ENCODE peak calls at places on chromosomes 13 and 19, in seven cellular contexts. A, W, H, E, O, R and F are unnamed samples.

GRCh38 chr13:61880576-61881283 is 465.1 kb upstream of the PCDH20 start:
- DNase-seq in A (no peak), W (no peak), H (no peak), E (no peak), O (no peak), R (no peak), F (no peak)

GRCh38 chr13:111597041-111598017 is 276.9 kb downstream of the TEX29 start:
- DNase-seq in A (no peak), W (no peak), H (no peak), E (no peak), O (no peak), R (no peak), F (no peak)

GRCh38 chr13:70814684-70815083 is 706.4 kb upstream of the KLHL1 start:
- DNase-seq in A (no peak), W (no peak), H (no peak), E (no peak), O (no peak), R (no peak), F (no peak)

GRCh38 chr13:113980489-113981064 is 6.7 kb upstream of the C13orf46 start:
- DNase-seq in A (no peak), W (no peak), H (no peak), E (no peak), O (no peak), R (no peak), F (no peak)

GRCh38 chr13:44519642-44520041 is 56.5 kb downstream of the TSC22D1 start:
- DNase-seq in A (no peak), W (no peak), H (no peak), E (no peak), O (no peak), R (no peak), F (no peak)

GRCh38 chr13:37534181-37534580 is 64.4 kb downstream of the POSTN start:
- DNase-seq in A (no peak), W (no peak), H (no peak), E (no peak), O (no peak), R (no peak), F (no peak)

GRCh38 chr13:26473571-26474230 is 83.8 kb upstream of the WASF3 start:
- DNase-seq in A (peak; percentile 23), W (no peak), H (no peak), E (no peak), O (no peak), R (no peak), F (no peak)

GRCh38 chr19:48914181-48914580 is 14.1 kb downstream of the NUCB1 start:
- DNase-seq in A (no peak), W (no peak), H (no peak), E (no peak), O (no peak), R (no peak), F (no peak)

GRCh38 chr13:100517135-100517534 is 71.5 kb downstream of the GGACT start:
- DNase-seq in A (no peak), W (no peak), H (no peak), E (no peak), O (no peak), R (no peak), F (peak; percentile 68)

GRCh38 chr13:83753912-83754624 is 128.2 kb downstream of the SLITRK1 start:
- DNase-seq in A (no peak), W (no peak), H (no peak), E (no peak), O (no peak), R (no peak), F (no peak)

GRCh38 chr19:33394723-33395560 is 21.4 kb downstream of the CEBPG start:
- DNase-seq in A (no peak), W (no peak), H (no peak), E (no peak), O (no peak), R (no peak), F (no peak)

GRCh38 chr13:105037064-105037463 is 1498.4 kb downstream of the EFNB2 start:
- DNase-seq in A (no peak), W (no peak), H (no peak), E (no peak), O (no peak), R (no peak), F (no peak)

GRCh38 chr19:39759457-39760184 is 19.0 kb upstream of the LEUTX start:
- DNase-seq in A (no peak), W (no peak), H (no peak), E (no peak), O (no peak), R (no peak), F (no peak)

GRCh38 chr19:18368504-18369222 is 17.3 kb upstream of the GDF15 start:
- DNase-seq in A (no peak), W (no peak), H (no peak), E (no peak), O (no peak), R (no peak), F (no peak)

GRCh38 chr13:101556676-101557121 is 104.2 kb downstream of the ITGBL1 start:
- DNase-seq in A (no peak), W (no peak), H (no peak), E (no peak), O (no peak), R (no peak), F (no peak)

GRCh38 chr13:33205804-33206221 is 79.7 kb downstream of the STARD13 start:
- DNase-seq in A (no peak), W (no peak), H (no peak), E (no peak), O (no peak), R (no peak), F (no peak)

GRCh38 chr13:55000844-55001243 is 1972.2 kb downstream of the OLFM4 start:
- DNase-seq in A (no peak), W (no peak), H (no peak), E (no peak), O (no peak), R (no peak), F (no peak)

GRCh38 chr19:29404015-29404414 is 121.8 kb upstream of the VSTM2B start:
- DNase-seq in A (no peak), W (no peak), H (no peak), E (no peak), O (no peak), R (no peak), F (no peak)

GRCh38 chr13:40130871-40131636 is 475.6 kb downstream of the COG6 start:
- DNase-seq in A (no peak), W (no peak), H (no peak), E (no peak), O (no peak), R (no peak), F (peak; percentile 21)

GRCh38 chr19:28667348-28667977 is 545.5 kb downstream of the UQCRFS1 start:
- DNase-seq in A (no peak), W (no peak), H (no peak), E (no peak), O (no peak), R (no peak), F (no peak)

GRCh38 chr19:55649579-55650557 is 1.9 kb downstream of the CCDC106 start:
- DNase-seq in A (no peak), W (no peak), H (no peak), E (no peak), O (no peak), R (no peak), F (no peak)

GRCh38 chr13:87919956-87920355 is 248.8 kb downstream of the SLITRK5 start:
- DNase-seq in A (no peak), W (no peak), H (no peak), E (no peak), O (no peak), R (no peak), F (no peak)

GRCh38 chr13:79621449-79621848 is 140.5 kb downstream of the NDFIP2 start:
- DNase-seq in A (no peak), W (no peak), H (no peak), E (no peak), O (no peak), R (no peak), F (no peak)

GRCh38 chr13:64723735-64724134 is 2506.4 kb downstream of the PCDH9 start:
- DNase-seq in A (no peak), W (no peak), H (no peak), E (no peak), O (no peak), R (peak; percentile 63), F (no peak)

GRCh38 chr19:39261704-39262103 is 6.5 kb upstream of the IFNL2 start:
- DNase-seq in A (no peak), W (no peak), H (no peak), E (no peak), O (no peak), R (no peak), F (no peak)

GRCh38 chr19:44943801-44944249 is 1.8 kb downstream of the APOC4 start:
- DNase-seq in A (no peak), W (no peak), H (no peak), E (no peak), O (peak; percentile 62), R (no peak), F (peak; percentile 60)

GRCh38 chr13:26881154-26881553 is 120.6 kb upstream of the GPR12 start:
- DNase-seq in A (no peak), W (no peak), H (no peak), E (no peak), O (no peak), R (no peak), F (no peak)

GRCh38 chr13:45196622-45197021 is 4.2 kb downstream of the KCTD4 start:
- DNase-seq in A (no peak), W (no peak), H (no peak), E (no peak), O (no peak), R (no peak), F (no peak)

GRCh38 chr13:50898338-50898737 is 11.3 kb upstream of the RNASEH2B start:
- DNase-seq in A (no peak), W (no peak), H (no peak), E (no peak), O (no peak), R (no peak), F (no peak)

GRCh38 chr19:16295071-16295470 is 29.6 kb upstream of the KLF2 start:
- DNase-seq in A (no peak), W (no peak), H (no peak), E (no peak), O (no peak), R (no peak), F (no peak)

GRCh38 chr19:54684537-54684936 is 21.8 kb downstream of the LILRB4 start:
- DNase-seq in A (no peak), W (no peak), H (no peak), E (no peak), O (no peak), R (no peak), F (no peak)

GRCh38 chr19:6232567-6232966 is 47.2 kb downstream of the MLLT1 start:
- DNase-seq in A (no peak), W (no peak), H (no peak), E (no peak), O (no peak), R (peak; percentile 52), F (no peak)

GRCh38 chr19:55370305-55370988 is at the start of gene IL11:
- DNase-seq in A (no peak), W (no peak), H (no peak), E (no peak), O (no peak), R (no peak), F (no peak)

GRCh38 chr13:31167490-31167889 is 5.8 kb upstream of the HSPH1 start:
- DNase-seq in A (no peak), W (no peak), H (no peak), E (no peak), O (no peak), R (no peak), F (no peak)